ENCODE peak calls at places on chromosomes 4 and X, in four cellular contexts. I is HepG2, H is K562, J is GM12878. C is an unnamed sample.
A peak's percentile ranks its signal among the peaks of the same experiment; 100 is the strongest.

GRCh38 chr4:117429061-117429460 is 343.7 kb upstream of the TRAM1L1 start:
- DNase-seq in H (no peak), I (no peak), J (no peak), C (no peak)

GRCh38 chr4:37729649-37730004 is 43.5 kb upstream of the RELL1 start:
- DNase-seq in H (no peak), I (no peak), J (no peak), C (no peak)

GRCh38 chr4:73859614-73860088 is 6.6 kb downstream of the PF4V1 start:
- DNase-seq in I (no peak), J (no peak), H (no peak), C (no peak)

GRCh38 chr4:102387552-102388150 is 42.4 kb upstream of the SLC39A8 start:
- DNase-seq in I (no peak), H (peak; percentile 2), J (no peak), C (no peak)

GRCh38 chrX:25154168-25154567 is 138.4 kb upstream of the ARX start:
- DNase-seq in H (no peak), J (no peak), I (no peak), C (no peak)

GRCh38 chr4:113169368-113169767 is 119.9 kb downstream of the ANK2 start:
- DNase-seq in I (peak; percentile 36), J (no peak), H (no peak), C (peak; percentile 18)

GRCh38 chr4:152094851-152095700 is 334.3 kb upstream of the GATB start:
- DNase-seq in J (no peak), I (no peak), H (no peak), C (no peak)

GRCh38 chr4:168712316-168712855 is 215.5 kb downstream of the PALLD start:
- DNase-seq in H (no peak), I (no peak), J (no peak), C (no peak)

GRCh38 chrX:150184487-150184886 is 178.6 kb upstream of the MAMLD1 start:
- DNase-seq in I (no peak), J (no peak), H (no peak), C (no peak)

GRCh38 chrX:134692233-134692632 is 34.0 kb upstream of the PLAC1 start:
- DNase-seq in J (no peak), H (no peak), I (no peak), C (no peak)

GRCh38 chr4:180751009-180751408 is 1492.2 kb upstream of the TENM3 start:
- DNase-seq in H (no peak), I (no peak), J (no peak), C (peak; percentile 3)

GRCh38 chr4:189185810-189186432 is 754.8 kb upstream of the FRG1 start:
- DNase-seq in I (no peak), H (no peak), J (no peak), C (no peak)

GRCh38 chrX:40095588-40096394 is 2.0 kb downstream of the BCOR start:
- DNase-seq in H (no peak), I (no peak), J (no peak), C (no peak)

GRCh38 chrX:41373989-41374606 is 40.1 kb downstream of the DDX3X start:
- DNase-seq in I (no peak), J (no peak), H (no peak), C (no peak)

GRCh38 chrX:41332408-41332987 is 1.5 kb upstream of the DDX3X start:
- DNase-seq in I (no peak), H (no peak), J (no peak), C (no peak)

GRCh38 chr4:159107203-159107921 is 4.5 kb downstream of the RAPGEF2 start:
- DNase-seq in H (no peak), J (no peak), I (no peak), C (no peak)

GRCh38 chrX:9767375-9767774 is 1.7 kb upstream of the GPR143 start:
- DNase-seq in H (no peak), I (peak; percentile 31), J (no peak), C (no peak)

GRCh38 chr4:102252171-102252570 is 93.1 kb downstream of the SLC39A8 start:
- DNase-seq in I (no peak), J (no peak), H (no peak), C (no peak)

GRCh38 chr4:14465498-14465897 is 536.8 kb upstream of the CPEB2 start:
- DNase-seq in H (no peak), J (no peak), I (no peak), C (no peak)

GRCh38 chrX:24294619-24295018 is 19.2 kb downstream of the SUPT20HL2 start:
- DNase-seq in I (no peak), J (no peak), H (no peak), C (peak; percentile 7)

GRCh38 chr4:134126161-134126560 is 75.4 kb downstream of the PABPC4L start:
- DNase-seq in H (no peak), I (no peak), J (no peak), C (no peak)

GRCh38 chrX:144637731-144638130 is 609.6 kb upstream of the SPANXN1 start:
- DNase-seq in H (no peak), J (no peak), I (no peak), C (no peak)

GRCh38 chrX:118475903-118476302 is 19.7 kb upstream of the DOCK11 start:
- DNase-seq in I (no peak), H (no peak), J (no peak), C (no peak)

DNA sequence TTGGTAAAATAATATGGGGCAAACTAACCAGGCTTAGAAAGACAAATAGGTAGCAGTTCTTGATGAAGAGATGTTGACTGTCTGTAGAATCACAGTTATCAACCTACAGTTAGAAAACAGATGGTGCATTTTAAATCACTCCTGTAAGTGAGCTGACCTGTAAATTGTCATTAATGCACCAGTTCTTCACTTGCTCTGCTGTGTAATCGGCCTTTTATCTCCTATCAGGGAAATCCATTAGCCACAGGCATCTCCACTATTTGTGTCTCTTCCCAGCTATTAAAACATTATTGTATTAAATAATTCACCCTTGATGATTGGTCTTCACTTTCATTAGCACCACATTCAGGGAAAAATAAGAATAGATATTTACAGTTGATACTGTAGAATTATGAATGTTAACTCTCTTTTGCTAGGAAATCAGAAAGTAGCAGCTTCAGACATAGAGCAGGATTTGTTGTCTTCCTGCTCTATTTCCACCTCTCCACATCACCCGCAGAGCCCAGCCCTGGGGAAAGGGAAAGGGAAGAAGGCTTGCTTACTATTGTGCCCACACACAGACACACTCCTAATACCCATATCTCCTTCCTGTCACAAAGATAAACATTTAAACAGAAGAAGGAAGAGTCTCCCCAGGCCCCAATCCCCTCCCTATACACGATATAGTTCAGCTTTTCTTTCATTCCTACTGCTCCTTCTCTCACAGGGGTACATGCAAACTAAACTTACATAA is 97.1 kb downstream of the REELD1 start:
- DNase-seq in J (no peak), H (no peak), I (no peak), C (no peak)
- TF ChIP-seq ESRRA in J (no peak), H (no peak), I (no peak), C (no peak)

DNA sequence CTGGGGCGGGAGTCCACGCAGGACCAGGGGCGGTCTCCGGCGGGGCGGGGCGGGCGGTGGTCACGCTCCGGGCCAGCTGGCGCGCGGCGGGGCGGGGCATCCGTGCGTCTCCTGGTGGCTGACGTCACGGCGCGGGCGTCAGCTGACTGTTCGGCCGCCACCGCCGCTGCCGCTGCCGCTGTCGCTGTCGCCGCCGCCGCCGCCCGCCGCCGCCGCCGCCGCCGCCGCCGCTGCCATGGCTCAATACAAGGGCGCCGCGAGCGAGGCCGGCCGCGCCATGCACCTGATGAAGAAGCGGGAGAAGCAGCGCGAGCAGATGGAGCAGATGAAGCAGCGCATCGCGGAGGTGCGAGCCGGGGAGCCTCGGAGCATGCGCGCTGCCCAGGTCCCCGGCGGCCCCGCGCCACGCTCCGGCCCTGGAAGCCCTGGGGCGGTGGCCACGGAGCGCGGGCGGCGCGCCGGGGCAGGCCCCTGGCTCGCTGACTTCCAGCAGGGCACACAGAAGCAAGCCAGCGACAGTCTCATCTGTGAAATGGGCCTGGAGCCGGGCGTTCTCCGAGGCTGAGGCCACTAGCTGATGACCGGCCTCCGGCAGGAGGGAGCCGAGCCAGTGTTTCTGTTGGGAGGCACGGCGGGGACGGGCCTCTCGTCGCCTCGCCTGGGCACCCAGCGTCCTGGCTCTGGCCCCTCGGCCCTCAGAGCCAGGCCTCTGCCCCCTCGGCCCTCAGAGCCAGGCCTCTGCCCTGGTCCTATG is at the start of gene FAM50A:
- DNase-seq in H (peak; percentile 86), I (no peak), J (no peak), C (peak; percentile 79)
- TF ChIP-seq POLR2A in H (no peak), I (no peak), J (peak; percentile 31), C (peak; percentile 29)

DNA sequence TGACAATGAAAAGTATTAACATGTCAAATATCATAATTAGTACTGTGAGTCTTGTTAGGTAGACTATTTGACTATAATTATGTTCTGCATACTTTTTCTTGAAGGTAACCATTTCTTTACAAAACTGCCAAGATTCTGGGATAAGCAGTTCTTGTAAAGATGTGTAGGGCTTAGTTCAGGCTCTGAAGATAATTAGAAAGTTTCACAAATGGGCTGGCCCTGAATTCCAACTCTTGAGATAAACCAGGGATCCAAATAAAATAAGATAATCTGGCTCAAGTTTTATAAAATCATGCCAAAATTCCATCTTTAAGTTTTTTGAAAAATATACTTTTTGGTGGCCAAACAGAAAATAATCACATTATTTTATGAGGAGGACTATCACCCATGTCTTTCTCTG is 35.6 kb upstream of the GLRB start:
- DNase-seq in J (no peak), I (no peak), H (no peak), C (no peak)
- TF ChIP-seq ESRRA in J (no peak), I (no peak), H (no peak), C (no peak)

DNA sequence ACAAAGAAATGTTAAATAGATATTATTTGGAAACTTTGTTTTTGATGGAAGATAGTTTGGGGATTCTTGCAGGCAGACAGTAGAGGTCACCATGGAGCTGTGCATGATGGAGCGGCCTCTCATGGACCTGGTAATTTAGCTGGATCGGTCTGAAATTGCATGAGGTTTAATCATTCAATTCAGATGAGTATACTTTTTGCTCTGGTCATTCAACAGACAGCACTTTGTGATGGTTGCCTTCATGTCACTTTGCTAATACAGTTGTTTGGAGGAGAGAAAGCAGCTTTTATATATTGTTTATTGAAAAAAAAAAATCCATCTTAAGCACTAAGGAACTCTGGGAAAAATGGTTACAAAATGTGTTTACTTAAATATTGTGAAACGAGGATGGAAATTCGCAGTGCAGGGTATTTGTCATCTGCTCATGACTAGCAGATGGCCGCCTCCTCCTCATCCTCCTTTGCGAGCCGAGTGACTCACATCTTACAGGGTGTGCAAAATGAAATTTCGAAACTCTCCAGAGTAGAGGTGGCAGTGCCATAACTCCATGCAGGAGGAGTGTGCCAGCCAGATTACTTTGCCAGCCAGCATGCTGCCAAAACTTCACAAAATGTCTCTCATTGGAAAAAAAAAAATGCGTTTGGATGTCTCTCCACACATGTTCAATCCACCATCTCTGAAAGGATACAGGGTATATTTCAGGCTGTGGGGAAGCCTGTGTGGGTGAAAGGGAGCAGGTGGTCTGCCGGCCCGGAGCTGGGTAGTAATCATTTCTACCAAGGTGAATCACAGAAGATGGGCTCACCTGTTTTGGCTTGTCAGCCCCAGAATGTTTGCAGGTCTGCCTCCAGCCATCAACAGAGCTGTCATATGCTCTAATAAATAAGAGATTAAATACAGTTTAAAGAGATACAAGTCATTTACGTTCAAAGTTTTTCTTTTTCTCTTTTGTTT is 314.9 kb upstream of the DIPK2B start:
- DNase-seq in I (peak; percentile 71), H (no peak), J (no peak), C (peak; percentile 95)
- TF ChIP-seq POLR2A in I (no peak), H (no peak), J (no peak), C (no peak)

GRCh38 chr4:148214529-148215166 is 227.6 kb downstream of the NR3C2 start:
- DNase-seq in J (no peak), H (no peak), I (no peak), C (no peak)

GRCh38 chr4:148216321-148216720 is 225.9 kb downstream of the NR3C2 start:
- DNase-seq in H (no peak), I (no peak), J (no peak), C (no peak)

GRCh38 chr4:148211533-148211932 is 230.7 kb downstream of the NR3C2 start:
- DNase-seq in H (no peak), I (no peak), J (no peak), C (no peak)

GRCh38 chr4:148216866-148217814 is 225.1 kb downstream of the NR3C2 start:
- DNase-seq in H (no peak), J (peak; percentile 41), I (no peak), C (no peak)

GRCh38 chr4:148215202-148215601 is 227.0 kb downstream of the NR3C2 start:
- DNase-seq in H (no peak), J (no peak), I (no peak), C (no peak)
- TF ChIP-seq ESRRA in H (no peak), J (no peak), I (no peak), C (no peak)